ENCODE peak calls at places on chromosomes 7 and 10, in five cellular contexts. I, G, O, J and X are unnamed samples.

GRCh38 chr10:22681783-22682183 is 32.6 kb downstream of the PIP4K2A start:
- DNase-seq in I (peak), O (peak), G (peak), J (no peak), X (no peak)

GRCh38 chr10:47253030-47253637 is 46.9 kb upstream of the GDF10 start:
- DNase-seq in O (no peak), I (no peak), G (no peak), J (no peak), X (no peak)

GRCh38 chr10:78866731-78867554 is 201.8 kb upstream of the ZMIZ1 start:
- DNase-seq in G (no peak), J (no peak), O (no peak), I (no peak), X (no peak)

GRCh38 chr10:101725843-101726242 is 30.9 kb upstream of the FBXW4 start:
- DNase-seq in G (no peak), O (no peak), I (no peak), J (no peak), X (no peak)

GRCh38 chr10:72691470-72692056 is 380 bp upstream of the MCU start:
- DNase-seq in G (no peak), I (no peak), O (no peak), J (no peak), X (no peak)

GRCh38 chr10:76582536-76582935 is 1055.1 kb downstream of the KCNMA1 start:
- DNase-seq in O (peak), G (no peak), I (peak), J (no peak), X (no peak)

GRCh38 chr10:1050555-1050954 is 1.6 kb upstream of the IDI1 start:
- DNase-seq in O (no peak), J (no peak), I (no peak), G (no peak), X (peak)

GRCh38 chr7:86123476-86123875 is 520.2 kb upstream of the GRM3 start:
- DNase-seq in O (no peak), J (no peak), G (no peak), I (no peak), X (no peak)

GRCh38 chr10:77554996-77555397 is 82.6 kb downstream of the KCNMA1 start:
- DNase-seq in G (no peak), I (no peak), O (no peak), J (no peak), X (no peak)

GRCh38 chr7:917255-918117 is 37.0 kb downstream of the ADAP1 start:
- DNase-seq in G (no peak), J (no peak), I (no peak), O (no peak), X (no peak)

GRCh38 chr10:77692782-77693181 is 55.2 kb upstream of the KCNMA1 start:
- DNase-seq in I (no peak), G (peak), J (no peak), O (peak), X (no peak)

GRCh38 chr10:79142064-79142491 is 73.3 kb downstream of the ZMIZ1 start:
- DNase-seq in O (peak), G (peak), I (no peak), J (peak), X (no peak)

GRCh38 chr7:92313055-92313454 is 67.3 kb downstream of the ANKIB1 start:
- DNase-seq in G (no peak), O (no peak), I (no peak), J (no peak), X (no peak)

GRCh38 chr7:35519971-35520809 is 174.7 kb downstream of the HERPUD2 start:
- DNase-seq in I (peak), O (peak), J (peak), G (peak), X (peak)

GRCh38 chr7:106279425-106280182 is 5.2 kb downstream of the NAMPT start:
- DNase-seq in G (no peak), O (no peak), I (no peak), J (no peak), X (no peak)

GRCh38 chr10:60434418-60435046 is 44.9 kb upstream of the ANK3 start:
- DNase-seq in I (peak), G (peak), O (peak), J (peak), X (peak)

GRCh38 chr10:14126697-14127440 is 203.9 kb downstream of the FRMD4A start:
- DNase-seq in O (peak), G (peak), I (peak), J (peak), X (no peak)

GRCh38 chr10:6491841-6492609 is 88.1 kb downstream of the PRKCQ start:
- DNase-seq in J (no peak), G (no peak), I (no peak), O (no peak), X (no peak)

GRCh38 chr7:147569514-147569913 is 1021.1 kb upstream of the C7orf33 start:
- DNase-seq in G (no peak), J (no peak), I (peak), O (no peak), X (no peak)

GRCh38 chr7:148964510-148965267 is 63.6 kb downstream of the PDIA4 start:
- DNase-seq in J (no peak), I (peak), G (no peak), O (no peak), X (no peak)

GRCh38 chr10:113612154-113612553 is 51.7 kb downstream of the NRAP start:
- DNase-seq in O (no peak), G (no peak), I (no peak), J (no peak), X (no peak)

GRCh38 chr7:128352636-128353035 is 8.9 kb downstream of the PRRT4 start:
- DNase-seq in O (no peak), G (no peak), J (no peak), I (no peak), X (no peak)

GRCh38 chr10:101785801-101786200 is 2.6 kb upstream of the NPM3 start:
- DNase-seq in O (no peak), G (no peak), I (no peak), J (no peak), X (no peak)

GRCh38 chr10:132382231-132382922 is 14.6 kb upstream of the PWWP2B start:
- DNase-seq in G (peak), J (no peak), O (peak), I (no peak), X (no peak)

GRCh38 chr7:129702316-129702715 is 90.8 kb downstream of the NRF1 start:
- DNase-seq in I (no peak), J (no peak), O (peak), G (no peak), X (no peak)

GRCh38 chr7:139427029-139427420 is 56.4 kb downstream of the KLRG2 start:
- DNase-seq in G (no peak), J (no peak), I (no peak), O (no peak), X (no peak)

GRCh38 chr10:132867801-132868644 is 74.3 kb downstream of the CFAP46 start:
- DNase-seq in O (no peak), I (no peak), J (no peak), G (no peak), X (no peak)

GRCh38 chr10:43093423-43094090 is 16.7 kb downstream of the RET start:
- DNase-seq in O (peak), I (no peak), J (no peak), G (peak), X (no peak)